ENCODE peak calls at places on chromosomes 5 and 9, in seven cellular contexts. W is fibroblast of mammary gland, P is HAP-1, G is GM06990, Z is kidney epithelial cell, Q is anterior cingulate cortex, B is left cardiac atrium. H is an unnamed sample.

GRCh38 chr9:19642256-19642655 is 146.6 kb downstream of the SLC24A2 start:
- DNase-seq in Z (no peak), W (peak), G (no peak), P (no peak), B (no peak), Q (no peak), H (no peak)

GRCh38 chr5:57692582-57693487 is 210.2 kb upstream of the ACTBL2 start:
- DNase-seq in Q (no peak), B (peak), W (peak), Z (peak), P (peak), G (no peak), H (no peak)

GRCh38 chr5:40347981-40348725 is 331.6 kb upstream of the PTGER4 start:
- DNase-seq in Q (no peak), B (no peak), W (peak), G (no peak), P (no peak), Z (no peak), H (no peak)

GRCh38 chr9:129919283-129919682 is 84.0 kb downstream of the USP20 start:
- DNase-seq in Z (no peak), B (no peak), P (no peak), Q (no peak), G (no peak), W (no peak), H (no peak)

GRCh38 chr5:33470544-33470943 is 29.8 kb downstream of the TARS1 start:
- DNase-seq in W (peak), Q (no peak), G (no peak), P (peak), Z (no peak), B (no peak), H (no peak)

GRCh38 chr5:40988761-40989510 is 79.6 kb downstream of the C7 start:
- DNase-seq in Z (no peak), W (no peak), B (no peak), P (no peak), G (no peak), Q (no peak), H (no peak)

GRCh38 chr5:78766412-78766762 is 117.8 kb upstream of the LHFPL2 start:
- DNase-seq in B (no peak), Z (no peak), P (no peak), W (peak), G (no peak), Q (no peak), H (no peak)

GRCh38 chr9:122402403-122403268 is 31.8 kb downstream of the PTGS1 start:
- DNase-seq in P (no peak), Z (peak), Q (no peak), B (no peak), W (peak), G (no peak), H (no peak)

GRCh38 chr5:132678735-132679134 is 4.9 kb downstream of the IL4 start:
- DNase-seq in G (no peak), B (no peak), W (no peak), P (no peak), Z (no peak), Q (no peak), H (no peak)

GRCh38 chr5:16889972-16890519 is 46.0 kb downstream of the MYO10 start:
- DNase-seq in B (no peak), G (no peak), Q (no peak), Z (no peak), P (no peak), W (peak), H (no peak)

H was measured in type B pancreatic cell.